ENCODE peak calls at places on chromosomes 2 and 18, in seven cellular contexts. One of them, this sample, is unnamed.

GRCh38 chr2:234147335-234147861 is 96.9 kb downstream of the SPP2 start:
- DNase-seq in choroid plexus epithelial cell: no peak
- DNase-seq in cardiac fibroblast: no peak
- DNase-seq in brain microvascular endothelial cell: no peak
- DNase-seq in PC-9: no peak
- DNase-seq in right cardiac atrium: no peak
- DNase-seq in effector memory CD4-positive, alpha-beta T cell: no peak
- DNase-seq in this sample: no peak

GRCh38 chr2:112713926-112714325 is 6.9 kb upstream of the NT5DC4 start:
- DNase-seq in choroid plexus epithelial cell: no peak
- DNase-seq in cardiac fibroblast: no peak
- DNase-seq in brain microvascular endothelial cell: no peak
- DNase-seq in PC-9: no peak
- DNase-seq in right cardiac atrium: no peak
- DNase-seq in effector memory CD4-positive, alpha-beta T cell: no peak
- DNase-seq in this sample: no peak

GRCh38 chr18:49055787-49056186 is 105.0 kb upstream of the SMAD7 start:
- DNase-seq in choroid plexus epithelial cell: peak; percentile 86
- DNase-seq in cardiac fibroblast: peak; percentile 90
- DNase-seq in brain microvascular endothelial cell: peak; percentile 65
- DNase-seq in PC-9: peak; percentile 14
- DNase-seq in right cardiac atrium: peak; percentile 89
- DNase-seq in effector memory CD4-positive, alpha-beta T cell: no peak
- DNase-seq in this sample: peak; percentile 67

GRCh38 chr2:100647709-100648108 is 84.9 kb downstream of the PDCL3 start:
- DNase-seq in choroid plexus epithelial cell: no peak
- DNase-seq in cardiac fibroblast: no peak
- DNase-seq in brain microvascular endothelial cell: no peak
- DNase-seq in PC-9: no peak
- DNase-seq in right cardiac atrium: no peak
- DNase-seq in effector memory CD4-positive, alpha-beta T cell: no peak
- DNase-seq in this sample: no peak

GRCh38 chr2:229795058-229795457 is 80.7 kb upstream of the DNER start:
- DNase-seq in choroid plexus epithelial cell: no peak
- DNase-seq in cardiac fibroblast: no peak
- DNase-seq in brain microvascular endothelial cell: no peak
- DNase-seq in PC-9: no peak
- DNase-seq in right cardiac atrium: no peak
- DNase-seq in effector memory CD4-positive, alpha-beta T cell: no peak
- DNase-seq in this sample: no peak

GRCh38 chr2:201257381-201257940 is 2.9 kb upstream of the CASP8 start:
- DNase-seq in choroid plexus epithelial cell: no peak
- DNase-seq in cardiac fibroblast: no peak
- DNase-seq in brain microvascular endothelial cell: no peak
- DNase-seq in PC-9: peak; percentile 65
- DNase-seq in right cardiac atrium: peak; percentile 66
- DNase-seq in effector memory CD4-positive, alpha-beta T cell: peak; percentile 37
- DNase-seq in this sample: no peak

GRCh38 chr2:207255565-207255964 is 89.8 kb upstream of the KLF7 start:
- DNase-seq in choroid plexus epithelial cell: no peak
- DNase-seq in cardiac fibroblast: no peak
- DNase-seq in brain microvascular endothelial cell: no peak
- DNase-seq in PC-9: no peak
- DNase-seq in right cardiac atrium: no peak
- DNase-seq in effector memory CD4-positive, alpha-beta T cell: no peak
- DNase-seq in this sample: no peak

GRCh38 chr2:191836853-191837769 is 9.8 kb downstream of the CAVIN2 start:
- DNase-seq in choroid plexus epithelial cell: peak; percentile 70
- DNase-seq in cardiac fibroblast: peak; percentile 29
- DNase-seq in brain microvascular endothelial cell: no peak
- DNase-seq in PC-9: no peak
- DNase-seq in right cardiac atrium: peak; percentile 47
- DNase-seq in effector memory CD4-positive, alpha-beta T cell: no peak
- DNase-seq in this sample: no peak

GRCh38 chr2:112480540-112481049 is 1.4 kb upstream of the TTL start:
- DNase-seq in choroid plexus epithelial cell: no peak
- DNase-seq in cardiac fibroblast: no peak
- DNase-seq in brain microvascular endothelial cell: no peak
- DNase-seq in PC-9: peak; percentile 9
- DNase-seq in right cardiac atrium: no peak
- DNase-seq in effector memory CD4-positive, alpha-beta T cell: no peak
- DNase-seq in this sample: no peak

GRCh38 chr2:107588960-107589542 is 237.6 kb upstream of the RGPD4 start:
- DNase-seq in choroid plexus epithelial cell: peak; percentile 52
- DNase-seq in cardiac fibroblast: peak; percentile 16
- DNase-seq in brain microvascular endothelial cell: no peak
- DNase-seq in PC-9: no peak
- DNase-seq in right cardiac atrium: no peak
- DNase-seq in effector memory CD4-positive, alpha-beta T cell: no peak
- DNase-seq in this sample: no peak

GRCh38 chr2:112174383-112174782 is 36.2 kb downstream of the FBLN7 start:
- DNase-seq in choroid plexus epithelial cell: no peak
- DNase-seq in cardiac fibroblast: no peak
- DNase-seq in brain microvascular endothelial cell: no peak
- DNase-seq in PC-9: no peak
- DNase-seq in right cardiac atrium: no peak
- DNase-seq in effector memory CD4-positive, alpha-beta T cell: no peak
- DNase-seq in this sample: no peak

GRCh38 chr2:20211860-20212458 is 13.0 kb downstream of the SDC1 start:
- DNase-seq in choroid plexus epithelial cell: no peak
- DNase-seq in cardiac fibroblast: no peak
- DNase-seq in brain microvascular endothelial cell: no peak
- DNase-seq in PC-9: no peak
- DNase-seq in right cardiac atrium: no peak
- DNase-seq in effector memory CD4-positive, alpha-beta T cell: no peak
- DNase-seq in this sample: no peak

GRCh38 chr2:191114403-191114886 is 36.3 kb downstream of the STAT4 start:
- DNase-seq in choroid plexus epithelial cell: peak; percentile 51
- DNase-seq in cardiac fibroblast: peak; percentile 14
- DNase-seq in brain microvascular endothelial cell: peak; percentile 14
- DNase-seq in PC-9: no peak
- DNase-seq in right cardiac atrium: no peak
- DNase-seq in effector memory CD4-positive, alpha-beta T cell: peak; percentile 10
- DNase-seq in this sample: no peak

GRCh38 chr2:10533811-10534321 is 85.7 kb upstream of the ODC1 start:
- DNase-seq in choroid plexus epithelial cell: peak; percentile 59
- DNase-seq in cardiac fibroblast: peak; percentile 20
- DNase-seq in brain microvascular endothelial cell: no peak
- DNase-seq in PC-9: peak; percentile 25
- DNase-seq in right cardiac atrium: no peak
- DNase-seq in effector memory CD4-positive, alpha-beta T cell: no peak
- DNase-seq in this sample: peak; percentile 42

GRCh38 chr2:10405441-10405840 is 42.7 kb downstream of the ODC1 start:
- DNase-seq in choroid plexus epithelial cell: peak; percentile 30
- DNase-seq in cardiac fibroblast: peak; percentile 95
- DNase-seq in brain microvascular endothelial cell: peak; percentile 45
- DNase-seq in PC-9: peak; percentile 90
- DNase-seq in right cardiac atrium: peak; percentile 68
- DNase-seq in effector memory CD4-positive, alpha-beta T cell: no peak
- DNase-seq in this sample: peak; percentile 84

GRCh38 chr2:7452110-7452851 is 535.1 kb downstream of the RNF144A start:
- DNase-seq in choroid plexus epithelial cell: no peak
- DNase-seq in cardiac fibroblast: no peak
- DNase-seq in brain microvascular endothelial cell: no peak
- DNase-seq in PC-9: no peak
- DNase-seq in right cardiac atrium: no peak
- DNase-seq in effector memory CD4-positive, alpha-beta T cell: no peak
- DNase-seq in this sample: no peak

GRCh38 chr18:1998121-1998520 is 573.2 kb downstream of the METTL4 start:
- DNase-seq in choroid plexus epithelial cell: no peak
- DNase-seq in cardiac fibroblast: no peak
- DNase-seq in brain microvascular endothelial cell: no peak
- DNase-seq in PC-9: no peak
- DNase-seq in right cardiac atrium: no peak
- DNase-seq in effector memory CD4-positive, alpha-beta T cell: no peak
- DNase-seq in this sample: no peak

GRCh38 chr2:201735486-201735885 is 37.0 kb upstream of the MPP4 start:
- DNase-seq in choroid plexus epithelial cell: peak; percentile 23
- DNase-seq in cardiac fibroblast: no peak
- DNase-seq in brain microvascular endothelial cell: no peak
- DNase-seq in PC-9: no peak
- DNase-seq in right cardiac atrium: no peak
- DNase-seq in effector memory CD4-positive, alpha-beta T cell: no peak
- DNase-seq in this sample: no peak

GRCh38 chr2:40284797-40285196 is 167.1 kb downstream of the SLC8A1 start:
- DNase-seq in choroid plexus epithelial cell: no peak
- DNase-seq in cardiac fibroblast: peak; percentile 46
- DNase-seq in brain microvascular endothelial cell: peak; percentile 28
- DNase-seq in PC-9: no peak
- DNase-seq in right cardiac atrium: no peak
- DNase-seq in effector memory CD4-positive, alpha-beta T cell: no peak
- DNase-seq in this sample: peak; percentile 35

GRCh38 chr2:49677227-49677626 is 522.9 kb upstream of the FSHR start:
- DNase-seq in choroid plexus epithelial cell: no peak
- DNase-seq in cardiac fibroblast: no peak
- DNase-seq in brain microvascular endothelial cell: no peak
- DNase-seq in PC-9: no peak
- DNase-seq in right cardiac atrium: no peak
- DNase-seq in effector memory CD4-positive, alpha-beta T cell: no peak
- DNase-seq in this sample: no peak

GRCh38 chr2:28356095-28356911 is 36.4 kb upstream of the FOSL2 start:
- DNase-seq in choroid plexus epithelial cell: peak; percentile 79
- DNase-seq in cardiac fibroblast: peak; percentile 93
- DNase-seq in brain microvascular endothelial cell: peak; percentile 79
- DNase-seq in PC-9: peak; percentile 67
- DNase-seq in right cardiac atrium: peak; percentile 98
- DNase-seq in effector memory CD4-positive, alpha-beta T cell: no peak
- DNase-seq in this sample: peak; percentile 73

GRCh38 chr18:77622009-77622692 is 372.5 kb downstream of the GALR1 start:
- DNase-seq in choroid plexus epithelial cell: no peak
- DNase-seq in cardiac fibroblast: no peak
- DNase-seq in brain microvascular endothelial cell: no peak
- DNase-seq in PC-9: no peak
- DNase-seq in right cardiac atrium: peak; percentile 39
- DNase-seq in effector memory CD4-positive, alpha-beta T cell: peak; percentile 25
- DNase-seq in this sample: no peak

GRCh38 chr2:10160226-10160955 is 37.9 kb downstream of the RRM2 start:
- DNase-seq in choroid plexus epithelial cell: no peak
- DNase-seq in cardiac fibroblast: no peak
- DNase-seq in brain microvascular endothelial cell: no peak
- DNase-seq in PC-9: no peak
- DNase-seq in right cardiac atrium: no peak
- DNase-seq in effector memory CD4-positive, alpha-beta T cell: no peak
- DNase-seq in this sample: no peak

DNA sequence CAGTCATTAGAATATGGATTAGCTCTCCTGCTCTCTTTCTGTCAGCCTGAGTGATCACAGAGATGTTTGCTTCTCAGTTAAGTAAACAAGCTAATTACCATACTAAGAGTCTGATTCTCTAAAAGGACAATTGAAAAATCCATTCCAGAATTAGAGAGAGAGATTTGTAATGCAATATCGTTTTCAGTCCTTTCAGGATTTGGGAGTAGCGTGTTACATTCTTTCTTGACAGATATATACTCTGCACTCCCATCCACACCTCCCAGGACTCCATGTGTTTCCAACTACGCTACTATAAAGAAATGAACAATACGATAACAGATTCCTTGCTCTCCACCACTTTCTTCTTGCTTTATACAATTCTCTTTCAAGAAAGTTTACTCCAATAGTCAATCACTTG is 1347.3 kb upstream of the PIK3C3 start:
- DNase-seq in choroid plexus epithelial cell: no peak
- DNase-seq in cardiac fibroblast: no peak
- DNase-seq in brain microvascular endothelial cell: no peak
- DNase-seq in PC-9: no peak
- DNase-seq in right cardiac atrium: no peak
- DNase-seq in effector memory CD4-positive, alpha-beta T cell: no peak
- DNase-seq in this sample: no peak
- H3K4me3 ChIP-seq in choroid plexus epithelial cell: no peak overlapping the region
- H3K4me3 ChIP-seq in cardiac fibroblast: no peak overlapping the region
- H3K4me3 ChIP-seq in brain microvascular endothelial cell: no peak overlapping the region
- H3K4me3 ChIP-seq in PC-9: no peak overlapping the region
- H3K4me3 ChIP-seq in right cardiac atrium: no peak overlapping the region
- H3K4me3 ChIP-seq in effector memory CD4-positive, alpha-beta T cell: no peak overlapping the region
- H3K4me3 ChIP-seq in this sample: no peak overlapping the region

DNA sequence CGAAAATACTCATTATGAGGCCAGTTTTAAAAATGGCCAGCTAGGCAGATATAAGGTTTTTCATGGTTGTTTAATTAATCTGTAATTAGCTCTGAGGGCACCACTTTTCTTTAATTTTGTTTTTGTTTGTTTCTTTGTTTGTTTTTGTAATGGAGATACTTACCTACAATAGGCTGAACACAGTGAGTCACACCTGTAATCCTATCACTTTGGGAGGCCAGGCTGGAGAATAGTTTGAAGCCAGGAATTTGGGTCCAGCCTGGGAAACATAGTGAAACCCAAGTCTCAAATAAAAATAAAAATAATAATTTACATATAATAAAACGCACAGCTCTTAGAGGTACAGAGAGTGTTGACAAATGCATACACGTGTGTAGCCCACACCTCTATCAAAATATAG is 56.8 kb upstream of the MSH2 start:
- DNase-seq in choroid plexus epithelial cell: no peak
- DNase-seq in cardiac fibroblast: no peak
- DNase-seq in brain microvascular endothelial cell: no peak
- DNase-seq in PC-9: no peak
- DNase-seq in right cardiac atrium: no peak
- DNase-seq in effector memory CD4-positive, alpha-beta T cell: no peak
- DNase-seq in this sample: no peak
- H3K4me3 ChIP-seq in choroid plexus epithelial cell: no peak overlapping the region
- H3K4me3 ChIP-seq in cardiac fibroblast: no peak overlapping the region
- H3K4me3 ChIP-seq in brain microvascular endothelial cell: no peak overlapping the region
- H3K4me3 ChIP-seq in PC-9: no peak overlapping the region
- H3K4me3 ChIP-seq in right cardiac atrium: no peak overlapping the region
- H3K4me3 ChIP-seq in effector memory CD4-positive, alpha-beta T cell: no peak overlapping the region
- H3K4me3 ChIP-seq in this sample: no peak overlapping the region

GRCh38 chr18:35220424-35220823 is 20.4 kb upstream of the ZNF397 start:
- DNase-seq in choroid plexus epithelial cell: no peak
- DNase-seq in cardiac fibroblast: no peak
- DNase-seq in brain microvascular endothelial cell: no peak
- DNase-seq in PC-9: no peak
- DNase-seq in right cardiac atrium: no peak
- DNase-seq in effector memory CD4-positive, alpha-beta T cell: no peak
- DNase-seq in this sample: no peak

DNA sequence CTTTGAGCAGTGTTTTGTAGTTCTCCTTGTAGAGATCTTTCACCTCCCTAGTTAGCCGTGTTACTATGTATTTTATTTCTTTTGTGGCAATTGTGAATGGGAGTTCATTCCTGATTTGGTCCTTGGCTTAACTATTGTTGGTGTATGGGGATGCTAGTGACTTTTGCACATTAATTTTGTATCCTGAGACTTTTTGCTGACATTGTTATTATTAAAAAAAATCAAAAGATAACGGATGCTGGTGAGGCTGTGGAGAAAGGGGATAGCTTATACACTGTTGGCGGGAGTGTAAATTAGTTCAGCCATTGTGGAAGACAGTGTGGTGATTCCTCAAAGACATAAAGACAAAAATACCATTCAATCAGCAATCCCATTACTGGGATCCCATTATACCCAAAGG is 17.0 kb upstream of the ZNF397 start:
- DNase-seq in choroid plexus epithelial cell: no peak
- DNase-seq in cardiac fibroblast: no peak
- DNase-seq in brain microvascular endothelial cell: no peak
- DNase-seq in PC-9: no peak
- DNase-seq in right cardiac atrium: no peak
- DNase-seq in effector memory CD4-positive, alpha-beta T cell: no peak
- DNase-seq in this sample: no peak
- H3K4me3 ChIP-seq in choroid plexus epithelial cell: no peak overlapping the region
- H3K4me3 ChIP-seq in cardiac fibroblast: no peak overlapping the region
- H3K4me3 ChIP-seq in brain microvascular endothelial cell: no peak overlapping the region
- H3K4me3 ChIP-seq in PC-9: no peak overlapping the region
- H3K4me3 ChIP-seq in right cardiac atrium: no peak overlapping the region
- H3K4me3 ChIP-seq in effector memory CD4-positive, alpha-beta T cell: no peak overlapping the region
- H3K4me3 ChIP-seq in this sample: no peak overlapping the region

GRCh38 chr2:108621087-108621559 is 86.9 kb downstream of the LIMS1 start:
- DNase-seq in choroid plexus epithelial cell: peak; percentile 39
- DNase-seq in cardiac fibroblast: no peak
- DNase-seq in brain microvascular endothelial cell: no peak
- DNase-seq in PC-9: peak; percentile 61
- DNase-seq in right cardiac atrium: peak; percentile 48
- DNase-seq in effector memory CD4-positive, alpha-beta T cell: peak; percentile 64
- DNase-seq in this sample: no peak
- H3K4me3 ChIP-seq in choroid plexus epithelial cell: no peak overlapping the region
- H3K4me3 ChIP-seq in cardiac fibroblast: no peak overlapping the region
- H3K4me3 ChIP-seq in brain microvascular endothelial cell: no peak overlapping the region
- H3K4me3 ChIP-seq in PC-9: no peak overlapping the region
- H3K4me3 ChIP-seq in right cardiac atrium: no peak overlapping the region
- H3K4me3 ChIP-seq in effector memory CD4-positive, alpha-beta T cell: peak overlapping the region; percentile 41
- H3K4me3 ChIP-seq in this sample: no peak overlapping the region